ENCODE peak calls at places on chromosomes 3 and 15, in five cellular contexts. One of them, this sample, is unnamed.

GRCh38 chr3:149576071-149576564 is 81.7 kb downstream of the WWTR1 start:
- DNase-seq in neural crest cell: no peak
- DNase-seq in prostate gland: no peak
- DNase-seq in GM12865: peak; percentile 47
- DNase-seq in CD8-positive, alpha-beta T cell: no peak
- DNase-seq in this sample: peak; percentile 90

GRCh38 chr15:84582583-84583157 is 18.1 kb upstream of the ZSCAN2 start:
- DNase-seq in neural crest cell: no peak
- DNase-seq in prostate gland: no peak
- DNase-seq in GM12865: no peak
- DNase-seq in CD8-positive, alpha-beta T cell: no peak
- DNase-seq in this sample: no peak

GRCh38 chr3:186417791-186418190 is 55.8 kb upstream of the DGKG start:
- DNase-seq in neural crest cell: no peak
- DNase-seq in prostate gland: no peak
- DNase-seq in GM12865: no peak
- DNase-seq in CD8-positive, alpha-beta T cell: no peak
- DNase-seq in this sample: peak; percentile 29

GRCh38 chr15:75671684-75672083 is 24.0 kb downstream of the SNX33 start:
- DNase-seq in neural crest cell: no peak
- DNase-seq in prostate gland: no peak
- DNase-seq in GM12865: no peak
- DNase-seq in CD8-positive, alpha-beta T cell: no peak
- DNase-seq in this sample: no peak

GRCh38 chr15:85289677-85290365 is 90.6 kb upstream of the AKAP13 start:
- DNase-seq in neural crest cell: no peak
- DNase-seq in prostate gland: peak; percentile 76
- DNase-seq in GM12865: peak; percentile 35
- DNase-seq in CD8-positive, alpha-beta T cell: no peak
- DNase-seq in this sample: no peak

GRCh38 chr3:50221413-50222168 is 14.4 kb upstream of the GNAI2 start:
- DNase-seq in neural crest cell: no peak
- DNase-seq in prostate gland: no peak
- DNase-seq in GM12865: no peak
- DNase-seq in CD8-positive, alpha-beta T cell: no peak
- DNase-seq in this sample: no peak

GRCh38 chr3:183541738-183542137 is 13.8 kb downstream of the KLHL6 start:
- DNase-seq in neural crest cell: no peak
- DNase-seq in prostate gland: no peak
- DNase-seq in GM12865: peak; percentile 51
- DNase-seq in CD8-positive, alpha-beta T cell: no peak
- DNase-seq in this sample: no peak

GRCh38 chr3:30694148-30694547 is 87.7 kb downstream of the TGFBR2 start:
- DNase-seq in neural crest cell: no peak
- DNase-seq in prostate gland: no peak
- DNase-seq in GM12865: no peak
- DNase-seq in CD8-positive, alpha-beta T cell: no peak
- DNase-seq in this sample: no peak

GRCh38 chr15:57235865-57236264 is 140.4 kb upstream of the CGNL1 start:
- DNase-seq in neural crest cell: no peak
- DNase-seq in prostate gland: no peak
- DNase-seq in GM12865: no peak
- DNase-seq in CD8-positive, alpha-beta T cell: no peak
- DNase-seq in this sample: peak; percentile 70

GRCh38 chr3:50708620-50709019 is 33.9 kb downstream of the DOCK3 start:
- DNase-seq in neural crest cell: no peak
- DNase-seq in prostate gland: no peak
- DNase-seq in GM12865: no peak
- DNase-seq in CD8-positive, alpha-beta T cell: peak; percentile 28
- DNase-seq in this sample: no peak

GRCh38 chr3:65560901-65561300 is 477.8 kb downstream of the MAGI1 start:
- DNase-seq in neural crest cell: no peak
- DNase-seq in prostate gland: no peak
- DNase-seq in GM12865: no peak
- DNase-seq in CD8-positive, alpha-beta T cell: no peak
- DNase-seq in this sample: no peak

GRCh38 chr3:159634414-159634813 is 354.2 kb upstream of the IL12A start:
- DNase-seq in neural crest cell: no peak
- DNase-seq in prostate gland: no peak
- DNase-seq in GM12865: no peak
- DNase-seq in CD8-positive, alpha-beta T cell: no peak
- DNase-seq in this sample: no peak

GRCh38 chr15:78104566-78105500 is 12.5 kb downstream of the SH2D7 start:
- DNase-seq in neural crest cell: no peak
- DNase-seq in prostate gland: no peak
- DNase-seq in GM12865: peak; percentile 33
- DNase-seq in CD8-positive, alpha-beta T cell: no peak
- DNase-seq in this sample: no peak

GRCh38 chr15:80679167-80679804 is 15.8 kb upstream of the ABHD17C start:
- DNase-seq in neural crest cell: no peak
- DNase-seq in prostate gland: peak; percentile 92
- DNase-seq in GM12865: peak; percentile 30
- DNase-seq in CD8-positive, alpha-beta T cell: no peak
- DNase-seq in this sample: no peak

GRCh38 chr15:72227192-72227586 is 3.8 kb downstream of the PKM start:
- DNase-seq in neural crest cell: no peak
- DNase-seq in prostate gland: no peak
- DNase-seq in GM12865: peak; percentile 82
- DNase-seq in CD8-positive, alpha-beta T cell: peak; percentile 22
- DNase-seq in this sample: no peak

GRCh38 chr3:54309601-54310000 is 187.2 kb downstream of the CACNA2D3 start:
- DNase-seq in neural crest cell: no peak
- DNase-seq in prostate gland: no peak
- DNase-seq in GM12865: no peak
- DNase-seq in CD8-positive, alpha-beta T cell: no peak
- DNase-seq in this sample: no peak

GRCh38 chr15:29968099-29968892 is 114.5 kb upstream of the GOLGA8J start:
- DNase-seq in neural crest cell: peak; percentile 14
- DNase-seq in prostate gland: no peak
- DNase-seq in GM12865: no peak
- DNase-seq in CD8-positive, alpha-beta T cell: no peak
- DNase-seq in this sample: no peak

DNA sequence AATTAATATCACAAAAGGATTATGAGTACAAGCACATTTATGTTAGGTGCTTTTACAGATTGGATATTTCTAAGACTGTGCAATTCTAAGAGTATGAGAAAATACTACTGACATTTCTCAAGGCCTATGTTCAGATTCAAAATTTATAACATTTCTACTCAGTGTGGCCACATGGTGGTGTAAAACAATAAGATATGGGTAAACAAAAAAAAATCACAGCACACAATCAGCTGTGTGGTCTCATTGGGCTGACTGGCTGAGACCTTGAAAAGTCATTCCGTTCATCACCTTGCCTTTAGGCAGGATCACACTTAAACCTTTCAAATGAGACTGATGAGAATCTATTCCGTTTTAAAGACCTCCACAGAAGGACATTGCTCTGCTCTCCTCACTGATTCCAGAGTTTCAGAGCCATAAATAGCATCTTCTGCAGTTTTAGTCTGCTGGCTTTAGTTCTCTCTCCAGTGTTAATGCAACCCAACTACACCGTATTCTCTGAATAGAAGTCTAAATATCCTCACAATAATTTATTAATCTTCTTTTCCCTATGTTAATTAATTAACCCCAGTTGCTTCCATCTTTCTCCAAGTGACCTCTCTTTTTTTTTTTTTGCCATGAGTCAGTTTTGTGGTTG is 158.2 kb downstream of the SPATA16 start:
- DNase-seq in neural crest cell: no peak
- DNase-seq in prostate gland: no peak
- DNase-seq in GM12865: no peak
- DNase-seq in CD8-positive, alpha-beta T cell: no peak
- DNase-seq in this sample: no peak
- TF ChIP-seq CTCF in neural crest cell: peak; percentile 44
- TF ChIP-seq CTCF in prostate gland: no peak
- TF ChIP-seq CTCF in GM12865: no peak
- TF ChIP-seq CTCF in CD8-positive, alpha-beta T cell: no peak
- TF ChIP-seq CTCF in this sample: no peak

DNA sequence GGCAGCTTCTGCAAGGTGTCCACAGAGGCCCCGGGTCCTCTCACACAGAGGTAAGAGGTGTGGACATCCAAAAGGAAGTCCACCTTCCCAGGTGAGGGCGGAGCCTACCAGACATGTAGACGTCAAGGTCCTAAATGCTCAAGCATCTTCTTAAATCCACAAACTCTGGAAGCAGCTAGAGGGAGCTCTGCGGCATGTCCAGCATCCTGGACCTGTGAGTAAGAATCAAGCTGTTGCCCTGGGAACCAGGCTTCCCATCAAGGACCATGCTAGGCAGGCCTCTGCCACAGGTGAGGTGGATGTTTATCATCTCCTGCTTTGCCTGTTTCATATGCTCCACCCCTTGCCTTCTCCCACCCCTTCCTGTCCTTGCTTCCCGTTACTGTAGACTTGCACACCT is 368.2 kb downstream of the GABRG3 start:
- DNase-seq in neural crest cell: no peak
- DNase-seq in prostate gland: no peak
- DNase-seq in GM12865: no peak
- DNase-seq in CD8-positive, alpha-beta T cell: no peak
- DNase-seq in this sample: no peak
- TF ChIP-seq CTCF in neural crest cell: no peak
- TF ChIP-seq CTCF in prostate gland: no peak
- TF ChIP-seq CTCF in GM12865: no peak
- TF ChIP-seq CTCF in CD8-positive, alpha-beta T cell: no peak
- TF ChIP-seq CTCF in this sample: no peak

DNA sequence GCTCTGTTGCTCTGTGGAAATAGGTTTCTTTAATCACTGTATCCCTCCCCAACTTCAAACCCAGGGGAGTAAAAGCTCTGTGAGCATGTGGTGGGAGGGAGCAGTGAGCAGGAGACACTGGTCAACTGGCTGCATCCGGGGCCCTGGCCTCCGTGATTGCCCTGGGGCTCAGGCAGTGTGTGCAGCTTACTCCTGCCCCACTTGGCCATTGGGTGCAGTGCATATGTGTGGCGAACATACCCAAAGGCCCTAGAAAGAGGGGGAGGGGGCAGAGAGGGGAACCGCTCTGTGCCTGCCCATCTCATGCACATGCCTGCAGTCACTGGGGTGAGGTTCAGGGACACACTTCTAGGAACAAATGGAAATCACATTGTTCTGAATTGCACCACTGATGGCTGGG is 378.7 kb downstream of the ZBBX start:
- DNase-seq in neural crest cell: no peak
- DNase-seq in prostate gland: no peak
- DNase-seq in GM12865: no peak
- DNase-seq in CD8-positive, alpha-beta T cell: no peak
- DNase-seq in this sample: no peak
- TF ChIP-seq CTCF in neural crest cell: no peak
- TF ChIP-seq CTCF in prostate gland: no peak
- TF ChIP-seq CTCF in GM12865: no peak
- TF ChIP-seq CTCF in CD8-positive, alpha-beta T cell: no peak
- TF ChIP-seq CTCF in this sample: no peak

GRCh38 chr15:39645976-39646257 is 65.0 kb downstream of the THBS1 start:
- DNase-seq in neural crest cell: no peak
- DNase-seq in prostate gland: no peak
- DNase-seq in GM12865: no peak
- DNase-seq in CD8-positive, alpha-beta T cell: no peak
- DNase-seq in this sample: no peak
- TF ChIP-seq CTCF in neural crest cell: no peak
- TF ChIP-seq CTCF in prostate gland: no peak
- TF ChIP-seq CTCF in GM12865: no peak
- TF ChIP-seq CTCF in CD8-positive, alpha-beta T cell: no peak
- TF ChIP-seq CTCF in this sample: no peak

DNA sequence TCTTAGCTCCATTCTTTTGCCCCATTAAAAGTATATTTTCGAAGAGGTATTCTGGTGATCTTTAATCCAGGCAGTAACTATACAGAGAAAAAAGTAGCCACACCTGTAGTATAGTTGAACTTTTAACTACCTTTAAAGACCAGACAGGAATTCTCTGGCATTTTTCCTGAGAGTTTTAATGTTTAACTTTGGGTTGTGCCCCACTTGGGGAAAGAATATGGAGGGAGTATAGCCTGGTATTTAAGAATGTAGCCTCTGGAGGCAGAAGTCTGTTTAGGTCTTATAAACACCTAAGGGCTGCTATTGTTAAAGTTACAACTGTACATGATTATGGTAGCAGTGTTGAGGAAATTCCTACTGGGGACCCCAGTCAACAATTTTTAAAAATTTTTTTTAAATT is 19.3 kb downstream of the C3orf85 start:
- DNase-seq in neural crest cell: no peak
- DNase-seq in prostate gland: no peak
- DNase-seq in GM12865: no peak
- DNase-seq in CD8-positive, alpha-beta T cell: no peak
- DNase-seq in this sample: no peak
- TF ChIP-seq CTCF in neural crest cell: no peak
- TF ChIP-seq CTCF in prostate gland: no peak
- TF ChIP-seq CTCF in GM12865: no peak
- TF ChIP-seq CTCF in CD8-positive, alpha-beta T cell: no peak
- TF ChIP-seq CTCF in this sample: no peak